ENCODE peak calls at places on chromosomes 7 and 10, in six cellular contexts. One of them, this sample, is unnamed.

GRCh38 chr10:84665883-84666463 is 337.6 kb downstream of the CCSER2 start:
- DNase-seq in fibroblast of pulmonary artery: no peak
- DNase-seq in CD8-positive, alpha-beta T cell: no peak
- DNase-seq in left ventricle myocardium inferior: no peak
- DNase-seq in endothelial cell: peak
- DNase-seq in progenitor cell of endocrine pancreas: no peak
- DNase-seq in this sample: peak

GRCh38 chr10:130927157-130927556 is 384.4 kb downstream of the TCERG1L start:
- DNase-seq in fibroblast of pulmonary artery: no peak
- DNase-seq in CD8-positive, alpha-beta T cell: no peak
- DNase-seq in left ventricle myocardium inferior: no peak
- DNase-seq in endothelial cell: no peak
- DNase-seq in progenitor cell of endocrine pancreas: no peak
- DNase-seq in this sample: no peak

GRCh38 chr10:6407034-6407721 is 172.9 kb downstream of the PRKCQ start:
- DNase-seq in fibroblast of pulmonary artery: no peak
- DNase-seq in CD8-positive, alpha-beta T cell: no peak
- DNase-seq in left ventricle myocardium inferior: no peak
- DNase-seq in endothelial cell: no peak
- DNase-seq in progenitor cell of endocrine pancreas: no peak
- DNase-seq in this sample: no peak

GRCh38 chr10:126171555-126171954 is 216.7 kb downstream of the ADAM12 start:
- DNase-seq in fibroblast of pulmonary artery: peak
- DNase-seq in CD8-positive, alpha-beta T cell: no peak
- DNase-seq in left ventricle myocardium inferior: no peak
- DNase-seq in endothelial cell: no peak
- DNase-seq in progenitor cell of endocrine pancreas: no peak
- DNase-seq in this sample: no peak

GRCh38 chr7:3436112-3436511 is 135.1 kb downstream of the SDK1 start:
- DNase-seq in fibroblast of pulmonary artery: no peak
- DNase-seq in CD8-positive, alpha-beta T cell: no peak
- DNase-seq in left ventricle myocardium inferior: no peak
- DNase-seq in endothelial cell: no peak
- DNase-seq in progenitor cell of endocrine pancreas: no peak
- DNase-seq in this sample: no peak

GRCh38 chr7:110839866-110840265 is 251.1 kb upstream of the LRRN3 start:
- DNase-seq in fibroblast of pulmonary artery: peak
- DNase-seq in CD8-positive, alpha-beta T cell: no peak
- DNase-seq in left ventricle myocardium inferior: peak
- DNase-seq in endothelial cell: no peak
- DNase-seq in progenitor cell of endocrine pancreas: no peak
- DNase-seq in this sample: no peak

GRCh38 chr10:76202777-76203176 is 771.4 kb downstream of the LRMDA start:
- DNase-seq in fibroblast of pulmonary artery: peak
- DNase-seq in CD8-positive, alpha-beta T cell: no peak
- DNase-seq in left ventricle myocardium inferior: no peak
- DNase-seq in endothelial cell: no peak
- DNase-seq in progenitor cell of endocrine pancreas: no peak
- DNase-seq in this sample: no peak

GRCh38 chr10:17669185-17669872 is 25.4 kb downstream of the STAM start:
- DNase-seq in fibroblast of pulmonary artery: no peak
- DNase-seq in CD8-positive, alpha-beta T cell: no peak
- DNase-seq in left ventricle myocardium inferior: no peak
- DNase-seq in endothelial cell: no peak
- DNase-seq in progenitor cell of endocrine pancreas: no peak
- DNase-seq in this sample: no peak

GRCh38 chr7:139995034-139995915 is 67.5 kb downstream of the PARP12 start:
- DNase-seq in fibroblast of pulmonary artery: peak
- DNase-seq in CD8-positive, alpha-beta T cell: no peak
- DNase-seq in left ventricle myocardium inferior: peak
- DNase-seq in endothelial cell: no peak
- DNase-seq in progenitor cell of endocrine pancreas: no peak
- DNase-seq in this sample: no peak

GRCh38 chr10:90413196-90413595 is 444.6 kb downstream of the HTR7 start:
- DNase-seq in fibroblast of pulmonary artery: peak
- DNase-seq in CD8-positive, alpha-beta T cell: no peak
- DNase-seq in left ventricle myocardium inferior: no peak
- DNase-seq in endothelial cell: no peak
- DNase-seq in progenitor cell of endocrine pancreas: no peak
- DNase-seq in this sample: no peak

GRCh38 chr7:126635545-126635944 is 617.2 kb downstream of the GRM8 start:
- DNase-seq in fibroblast of pulmonary artery: no peak
- DNase-seq in CD8-positive, alpha-beta T cell: no peak
- DNase-seq in left ventricle myocardium inferior: no peak
- DNase-seq in endothelial cell: no peak
- DNase-seq in progenitor cell of endocrine pancreas: no peak
- DNase-seq in this sample: no peak

GRCh38 chr7:98217623-98218582 is 6.7 kb downstream of the BHLHA15 start:
- DNase-seq in fibroblast of pulmonary artery: no peak
- DNase-seq in CD8-positive, alpha-beta T cell: no peak
- DNase-seq in left ventricle myocardium inferior: peak
- DNase-seq in endothelial cell: peak
- DNase-seq in progenitor cell of endocrine pancreas: no peak
- DNase-seq in this sample: peak

GRCh38 chr7:155361947-155362346 is 64.3 kb downstream of the INSIG1 start:
- DNase-seq in fibroblast of pulmonary artery: no peak
- DNase-seq in CD8-positive, alpha-beta T cell: no peak
- DNase-seq in left ventricle myocardium inferior: no peak
- DNase-seq in endothelial cell: no peak
- DNase-seq in progenitor cell of endocrine pancreas: no peak
- DNase-seq in this sample: no peak

GRCh38 chr10:77773631-77774426 is 136.2 kb upstream of the KCNMA1 start:
- DNase-seq in fibroblast of pulmonary artery: no peak
- DNase-seq in CD8-positive, alpha-beta T cell: no peak
- DNase-seq in left ventricle myocardium inferior: no peak
- DNase-seq in endothelial cell: no peak
- DNase-seq in progenitor cell of endocrine pancreas: no peak
- DNase-seq in this sample: no peak
- TF ChIP-seq CTCF in fibroblast of pulmonary artery: no peak
- TF ChIP-seq CTCF in CD8-positive, alpha-beta T cell: no peak
- TF ChIP-seq CTCF in left ventricle myocardium inferior: no peak
- TF ChIP-seq CTCF in endothelial cell: no peak
- TF ChIP-seq CTCF in progenitor cell of endocrine pancreas: no peak
- TF ChIP-seq CTCF in this sample: no peak

DNA sequence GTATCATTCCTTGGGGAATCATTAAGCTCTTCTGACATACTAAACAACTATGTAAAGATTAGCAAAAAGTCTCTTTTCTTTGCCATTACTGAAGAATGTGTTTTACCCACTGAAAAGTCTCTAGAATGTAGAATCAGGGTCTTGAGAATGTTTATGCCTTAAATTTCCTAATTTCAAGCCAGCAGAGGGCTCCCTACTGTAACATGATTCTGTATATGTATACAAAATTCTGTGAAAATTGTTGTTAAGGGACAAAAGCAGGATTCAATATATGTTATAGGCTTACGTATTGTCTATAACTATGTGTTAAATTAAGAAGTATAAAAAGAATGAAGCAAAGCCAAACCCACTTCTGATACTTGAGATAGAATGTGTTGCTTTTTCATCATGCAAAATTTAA is 296.9 kb upstream of the DGKB start:
- DNase-seq in fibroblast of pulmonary artery: peak
- DNase-seq in CD8-positive, alpha-beta T cell: no peak
- DNase-seq in left ventricle myocardium inferior: no peak
- DNase-seq in endothelial cell: no peak
- DNase-seq in progenitor cell of endocrine pancreas: no peak
- DNase-seq in this sample: no peak
- TF ChIP-seq CTCF in fibroblast of pulmonary artery: peak
- TF ChIP-seq CTCF in CD8-positive, alpha-beta T cell: no peak
- TF ChIP-seq CTCF in left ventricle myocardium inferior: peak
- TF ChIP-seq CTCF in endothelial cell: peak
- TF ChIP-seq CTCF in progenitor cell of endocrine pancreas: peak
- TF ChIP-seq CTCF in this sample: peak

GRCh38 chr7:94276797-94277196 is 117.9 kb upstream of the COL1A2 start:
- DNase-seq in fibroblast of pulmonary artery: peak
- DNase-seq in CD8-positive, alpha-beta T cell: no peak
- DNase-seq in left ventricle myocardium inferior: no peak
- DNase-seq in endothelial cell: no peak
- DNase-seq in progenitor cell of endocrine pancreas: no peak
- DNase-seq in this sample: no peak
- TF ChIP-seq CTCF in fibroblast of pulmonary artery: peak
- TF ChIP-seq CTCF in CD8-positive, alpha-beta T cell: no peak
- TF ChIP-seq CTCF in left ventricle myocardium inferior: peak
- TF ChIP-seq CTCF in endothelial cell: no peak
- TF ChIP-seq CTCF in progenitor cell of endocrine pancreas: no peak
- TF ChIP-seq CTCF in this sample: peak

DNA sequence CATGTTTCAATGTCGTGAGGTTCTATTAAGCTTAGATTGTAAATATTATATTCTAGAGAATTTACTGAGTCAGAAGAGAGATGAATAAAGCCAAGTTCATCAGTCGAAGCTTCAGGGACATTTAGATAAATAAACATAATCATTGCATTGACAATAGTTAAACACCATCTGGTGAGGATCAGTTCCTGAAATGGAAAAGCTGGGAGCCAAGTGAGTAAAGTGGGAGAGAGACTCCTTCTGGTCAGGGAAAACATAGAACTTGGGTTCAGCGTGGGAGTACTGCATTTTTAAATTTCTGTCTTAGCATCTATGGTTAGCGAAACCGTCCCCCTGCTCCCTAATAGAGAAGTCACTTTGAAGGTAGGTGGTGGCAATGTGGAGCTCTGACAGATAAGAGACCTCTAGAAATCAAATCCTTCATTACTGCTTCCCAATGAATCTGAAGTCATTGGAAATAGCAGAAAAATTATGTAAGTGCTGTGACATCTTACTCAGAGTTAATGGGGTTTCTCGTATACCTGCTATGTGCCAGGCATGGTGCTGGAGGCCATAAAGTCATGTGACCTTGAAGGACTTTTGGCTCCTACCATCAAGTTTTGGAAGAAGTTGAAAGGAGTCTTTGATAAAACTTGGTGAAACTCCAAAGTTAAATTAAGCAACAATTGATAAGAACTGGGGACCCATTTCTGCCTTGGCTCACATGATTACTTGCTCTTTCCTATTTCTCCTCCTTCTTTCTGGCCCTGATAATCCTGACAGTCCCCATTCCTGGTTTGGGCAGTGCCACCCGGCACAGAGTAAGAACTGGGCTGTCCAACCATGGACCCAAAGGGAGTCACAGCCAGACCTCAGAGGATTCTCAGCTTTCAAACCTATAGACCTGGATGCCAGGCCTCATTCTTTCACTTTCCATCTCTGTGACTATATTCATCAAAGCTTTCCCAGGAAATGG is 211.2 kb downstream of the C7orf25 start:
- DNase-seq in fibroblast of pulmonary artery: peak
- DNase-seq in CD8-positive, alpha-beta T cell: no peak
- DNase-seq in left ventricle myocardium inferior: no peak
- DNase-seq in endothelial cell: no peak
- DNase-seq in progenitor cell of endocrine pancreas: no peak
- DNase-seq in this sample: no peak
- TF ChIP-seq CTCF in fibroblast of pulmonary artery: peak
- TF ChIP-seq CTCF in CD8-positive, alpha-beta T cell: no peak
- TF ChIP-seq CTCF in left ventricle myocardium inferior: no peak
- TF ChIP-seq CTCF in endothelial cell: no peak
- TF ChIP-seq CTCF in progenitor cell of endocrine pancreas: no peak
- TF ChIP-seq CTCF in this sample: no peak

GRCh38 chr10:74511051-74511450 is 315.3 kb upstream of the KAT6B start:
- DNase-seq in fibroblast of pulmonary artery: no peak
- DNase-seq in CD8-positive, alpha-beta T cell: no peak
- DNase-seq in left ventricle myocardium inferior: no peak
- DNase-seq in endothelial cell: no peak
- DNase-seq in progenitor cell of endocrine pancreas: no peak
- DNase-seq in this sample: no peak
- TF ChIP-seq CTCF in fibroblast of pulmonary artery: no peak
- TF ChIP-seq CTCF in CD8-positive, alpha-beta T cell: no peak
- TF ChIP-seq CTCF in left ventricle myocardium inferior: no peak
- TF ChIP-seq CTCF in endothelial cell: no peak
- TF ChIP-seq CTCF in progenitor cell of endocrine pancreas: no peak
- TF ChIP-seq CTCF in this sample: no peak

GRCh38 chr10:70348228-70348850 is 34.1 kb downstream of the LRRC20 start:
- DNase-seq in fibroblast of pulmonary artery: peak
- DNase-seq in CD8-positive, alpha-beta T cell: peak
- DNase-seq in left ventricle myocardium inferior: no peak
- DNase-seq in endothelial cell: peak
- DNase-seq in progenitor cell of endocrine pancreas: no peak
- DNase-seq in this sample: no peak
- TF ChIP-seq CTCF in fibroblast of pulmonary artery: peak
- TF ChIP-seq CTCF in CD8-positive, alpha-beta T cell: peak
- TF ChIP-seq CTCF in left ventricle myocardium inferior: peak
- TF ChIP-seq CTCF in endothelial cell: peak
- TF ChIP-seq CTCF in progenitor cell of endocrine pancreas: peak
- TF ChIP-seq CTCF in this sample: peak

GRCh38 chr7:21427861-21428641 is at the start of gene SP4:
- DNase-seq in fibroblast of pulmonary artery: peak
- DNase-seq in CD8-positive, alpha-beta T cell: peak
- DNase-seq in left ventricle myocardium inferior: peak
- DNase-seq in endothelial cell: peak
- DNase-seq in progenitor cell of endocrine pancreas: peak
- DNase-seq in this sample: peak
- TF ChIP-seq CTCF in fibroblast of pulmonary artery: no peak
- TF ChIP-seq CTCF in CD8-positive, alpha-beta T cell: no peak
- TF ChIP-seq CTCF in left ventricle myocardium inferior: peak
- TF ChIP-seq CTCF in endothelial cell: no peak
- TF ChIP-seq CTCF in progenitor cell of endocrine pancreas: no peak
- TF ChIP-seq CTCF in this sample: no peak

DNA sequence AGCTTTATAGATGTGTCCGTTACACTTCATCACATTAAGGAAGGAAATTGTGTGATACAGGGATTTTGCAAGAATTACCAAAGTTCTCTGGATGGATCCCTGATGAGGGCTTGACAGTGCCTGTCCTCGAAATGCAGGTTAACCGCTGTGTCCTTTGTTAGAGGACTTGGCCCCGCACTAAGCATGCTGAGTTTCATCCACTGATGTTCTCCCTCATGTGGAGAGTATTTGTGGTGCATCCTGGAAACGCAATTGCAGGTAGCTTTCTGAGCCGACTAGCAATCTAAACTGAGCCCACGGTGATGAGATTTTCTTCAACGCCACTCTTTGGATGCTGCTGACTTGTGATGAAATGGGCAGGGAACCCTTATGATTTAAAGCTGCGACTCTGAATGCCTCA is 71.9 kb upstream of the STK17A start:
- DNase-seq in fibroblast of pulmonary artery: no peak
- DNase-seq in CD8-positive, alpha-beta T cell: no peak
- DNase-seq in left ventricle myocardium inferior: no peak
- DNase-seq in endothelial cell: peak
- DNase-seq in progenitor cell of endocrine pancreas: no peak
- DNase-seq in this sample: no peak
- TF ChIP-seq CTCF in fibroblast of pulmonary artery: no peak
- TF ChIP-seq CTCF in CD8-positive, alpha-beta T cell: no peak
- TF ChIP-seq CTCF in left ventricle myocardium inferior: peak
- TF ChIP-seq CTCF in endothelial cell: peak
- TF ChIP-seq CTCF in progenitor cell of endocrine pancreas: peak
- TF ChIP-seq CTCF in this sample: no peak

GRCh38 chr10:3014968-3015367 is 52.4 kb upstream of the PFKP start:
- DNase-seq in fibroblast of pulmonary artery: peak
- DNase-seq in CD8-positive, alpha-beta T cell: no peak
- DNase-seq in left ventricle myocardium inferior: no peak
- DNase-seq in endothelial cell: no peak
- DNase-seq in progenitor cell of endocrine pancreas: no peak
- DNase-seq in this sample: no peak
- TF ChIP-seq CTCF in fibroblast of pulmonary artery: no peak
- TF ChIP-seq CTCF in CD8-positive, alpha-beta T cell: no peak
- TF ChIP-seq CTCF in left ventricle myocardium inferior: no peak
- TF ChIP-seq CTCF in endothelial cell: no peak
- TF ChIP-seq CTCF in progenitor cell of endocrine pancreas: no peak
- TF ChIP-seq CTCF in this sample: no peak

GRCh38 chr7:122550545-122550944 is 148.4 kb downstream of the RNF133 start:
- DNase-seq in fibroblast of pulmonary artery: peak
- DNase-seq in CD8-positive, alpha-beta T cell: no peak
- DNase-seq in left ventricle myocardium inferior: no peak
- DNase-seq in endothelial cell: no peak
- DNase-seq in progenitor cell of endocrine pancreas: no peak
- DNase-seq in this sample: no peak
- TF ChIP-seq CTCF in fibroblast of pulmonary artery: no peak
- TF ChIP-seq CTCF in CD8-positive, alpha-beta T cell: no peak
- TF ChIP-seq CTCF in left ventricle myocardium inferior: no peak
- TF ChIP-seq CTCF in endothelial cell: no peak
- TF ChIP-seq CTCF in progenitor cell of endocrine pancreas: peak
- TF ChIP-seq CTCF in this sample: no peak